ENCODE peak calls at places on chromosomes 3 and 15, in nine cellular contexts. One of them, this sample, is unnamed.

GRCh38 chr15:27095809-27096580 is 125.0 kb downstream of the GABRG3 start:
- DNase-seq in choroid plexus epithelial cell: no peak
- DNase-seq in stimulated activated CD4-positive, alpha-beta T cell treated with anti-CD3 and anti-CD28 coated beads, Interleukin-12 subunit alpha, Interleukin-12 subunit beta, amount 100 ng/mL, for 48 hours: no peak
- DNase-seq in endothelial cell: no peak
- DNase-seq in ACHN: no peak
- DNase-seq in GF-D8: no peak
- DNase-seq in psoas muscle: no peak
- DNase-seq in T-helper 1 cell: no peak
- DNase-seq in AG10803: peak; percentile 34
- DNase-seq in this sample: peak; percentile 38

GRCh38 chr15:87874896-87875661 is 381.5 kb downstream of the NTRK3 start:
- DNase-seq in choroid plexus epithelial cell: peak; percentile 16
- DNase-seq in stimulated activated CD4-positive, alpha-beta T cell treated with anti-CD3 and anti-CD28 coated beads, Interleukin-12 subunit alpha, Interleukin-12 subunit beta, amount 100 ng/mL, for 48 hours: no peak
- DNase-seq in endothelial cell: peak; percentile 7
- DNase-seq in ACHN: no peak
- DNase-seq in GF-D8: no peak
- DNase-seq in psoas muscle: no peak
- DNase-seq in T-helper 1 cell: no peak
- DNase-seq in AG10803: peak; percentile 88
- DNase-seq in this sample: no peak

GRCh38 chr15:101133751-101134261 is 118.0 kb downstream of the CHSY1 start:
- DNase-seq in choroid plexus epithelial cell: no peak
- DNase-seq in stimulated activated CD4-positive, alpha-beta T cell treated with anti-CD3 and anti-CD28 coated beads, Interleukin-12 subunit alpha, Interleukin-12 subunit beta, amount 100 ng/mL, for 48 hours: no peak
- DNase-seq in endothelial cell: no peak
- DNase-seq in ACHN: no peak
- DNase-seq in GF-D8: no peak
- DNase-seq in psoas muscle: no peak
- DNase-seq in T-helper 1 cell: no peak
- DNase-seq in AG10803: no peak
- DNase-seq in this sample: no peak

GRCh38 chr3:100401674-100402036 is 316 bp downstream of the LNP1 start:
- DNase-seq in choroid plexus epithelial cell: peak; percentile 61
- DNase-seq in stimulated activated CD4-positive, alpha-beta T cell treated with anti-CD3 and anti-CD28 coated beads, Interleukin-12 subunit alpha, Interleukin-12 subunit beta, amount 100 ng/mL, for 48 hours: peak; percentile 36
- DNase-seq in endothelial cell: peak; percentile 28
- DNase-seq in ACHN: peak; percentile 40
- DNase-seq in GF-D8: peak; percentile 44
- DNase-seq in psoas muscle: peak; percentile 22
- DNase-seq in T-helper 1 cell: peak; percentile 27
- DNase-seq in AG10803: peak; percentile 34
- DNase-seq in this sample: peak; percentile 82

GRCh38 chr3:124599779-124600693 is 130.2 kb upstream of the UMPS start:
- DNase-seq in choroid plexus epithelial cell: no peak
- DNase-seq in stimulated activated CD4-positive, alpha-beta T cell treated with anti-CD3 and anti-CD28 coated beads, Interleukin-12 subunit alpha, Interleukin-12 subunit beta, amount 100 ng/mL, for 48 hours: no peak
- DNase-seq in endothelial cell: no peak
- DNase-seq in ACHN: no peak
- DNase-seq in GF-D8: no peak
- DNase-seq in psoas muscle: no peak
- DNase-seq in T-helper 1 cell: no peak
- DNase-seq in AG10803: no peak
- DNase-seq in this sample: peak; percentile 61

GRCh38 chr3:6799264-6799915 is 61.5 kb upstream of the GRM7 start:
- DNase-seq in choroid plexus epithelial cell: peak; percentile 9
- DNase-seq in stimulated activated CD4-positive, alpha-beta T cell treated with anti-CD3 and anti-CD28 coated beads, Interleukin-12 subunit alpha, Interleukin-12 subunit beta, amount 100 ng/mL, for 48 hours: no peak
- DNase-seq in endothelial cell: peak; percentile 41
- DNase-seq in ACHN: peak; percentile 28
- DNase-seq in GF-D8: no peak
- DNase-seq in psoas muscle: no peak
- DNase-seq in T-helper 1 cell: no peak
- DNase-seq in AG10803: peak; percentile 1
- DNase-seq in this sample: peak; percentile 33

GRCh38 chr3:56197259-56197965 is 270.9 kb downstream of the ERC2 start:
- DNase-seq in choroid plexus epithelial cell: peak; percentile 12
- DNase-seq in stimulated activated CD4-positive, alpha-beta T cell treated with anti-CD3 and anti-CD28 coated beads, Interleukin-12 subunit alpha, Interleukin-12 subunit beta, amount 100 ng/mL, for 48 hours: no peak
- DNase-seq in endothelial cell: no peak
- DNase-seq in ACHN: no peak
- DNase-seq in GF-D8: no peak
- DNase-seq in psoas muscle: no peak
- DNase-seq in T-helper 1 cell: no peak
- DNase-seq in AG10803: peak; percentile 44
- DNase-seq in this sample: no peak

GRCh38 chr15:23065836-23066235 is 26.5 kb upstream of the TUBGCP5 start:
- DNase-seq in choroid plexus epithelial cell: no peak
- DNase-seq in stimulated activated CD4-positive, alpha-beta T cell treated with anti-CD3 and anti-CD28 coated beads, Interleukin-12 subunit alpha, Interleukin-12 subunit beta, amount 100 ng/mL, for 48 hours: no peak
- DNase-seq in endothelial cell: no peak
- DNase-seq in ACHN: no peak
- DNase-seq in GF-D8: no peak
- DNase-seq in psoas muscle: no peak
- DNase-seq in T-helper 1 cell: no peak
- DNase-seq in AG10803: no peak
- DNase-seq in this sample: no peak

GRCh38 chr3:48504051-48504946 is at the start of gene SHISA5:
- DNase-seq in choroid plexus epithelial cell: peak; percentile 49
- DNase-seq in stimulated activated CD4-positive, alpha-beta T cell treated with anti-CD3 and anti-CD28 coated beads, Interleukin-12 subunit alpha, Interleukin-12 subunit beta, amount 100 ng/mL, for 48 hours: no peak
- DNase-seq in endothelial cell: peak; percentile 73
- DNase-seq in ACHN: peak; percentile 42
- DNase-seq in GF-D8: no peak
- DNase-seq in psoas muscle: peak; percentile 87
- DNase-seq in T-helper 1 cell: peak; percentile 30
- DNase-seq in AG10803: peak; percentile 69
- DNase-seq in this sample: peak; percentile 52

GRCh38 chr3:7340795-7341194 is 479.9 kb downstream of the GRM7 start:
- DNase-seq in choroid plexus epithelial cell: peak; percentile 18
- DNase-seq in stimulated activated CD4-positive, alpha-beta T cell treated with anti-CD3 and anti-CD28 coated beads, Interleukin-12 subunit alpha, Interleukin-12 subunit beta, amount 100 ng/mL, for 48 hours: no peak
- DNase-seq in endothelial cell: no peak
- DNase-seq in ACHN: no peak
- DNase-seq in GF-D8: no peak
- DNase-seq in psoas muscle: no peak
- DNase-seq in T-helper 1 cell: no peak
- DNase-seq in AG10803: no peak
- DNase-seq in this sample: no peak

GRCh38 chr15:94229591-94230365 is 1.6 kb upstream of the MCTP2 start:
- DNase-seq in choroid plexus epithelial cell: no peak
- DNase-seq in stimulated activated CD4-positive, alpha-beta T cell treated with anti-CD3 and anti-CD28 coated beads, Interleukin-12 subunit alpha, Interleukin-12 subunit beta, amount 100 ng/mL, for 48 hours: peak; percentile 53
- DNase-seq in endothelial cell: no peak
- DNase-seq in ACHN: peak; percentile 19
- DNase-seq in GF-D8: no peak
- DNase-seq in psoas muscle: no peak
- DNase-seq in T-helper 1 cell: peak; percentile 43
- DNase-seq in AG10803: no peak
- DNase-seq in this sample: peak; percentile 35

GRCh38 chr3:117696871-117697270 is 987.3 kb downstream of the TUSC7 start:
- DNase-seq in choroid plexus epithelial cell: no peak
- DNase-seq in stimulated activated CD4-positive, alpha-beta T cell treated with anti-CD3 and anti-CD28 coated beads, Interleukin-12 subunit alpha, Interleukin-12 subunit beta, amount 100 ng/mL, for 48 hours: no peak
- DNase-seq in endothelial cell: no peak
- DNase-seq in ACHN: no peak
- DNase-seq in GF-D8: no peak
- DNase-seq in psoas muscle: no peak
- DNase-seq in T-helper 1 cell: no peak
- DNase-seq in AG10803: no peak
- DNase-seq in this sample: no peak

GRCh38 chr15:36609793-36610192 is 30.4 kb downstream of the CDIN1 start:
- DNase-seq in choroid plexus epithelial cell: no peak
- DNase-seq in stimulated activated CD4-positive, alpha-beta T cell treated with anti-CD3 and anti-CD28 coated beads, Interleukin-12 subunit alpha, Interleukin-12 subunit beta, amount 100 ng/mL, for 48 hours: no peak
- DNase-seq in endothelial cell: no peak
- DNase-seq in ACHN: no peak
- DNase-seq in GF-D8: no peak
- DNase-seq in psoas muscle: no peak
- DNase-seq in T-helper 1 cell: no peak
- DNase-seq in AG10803: no peak
- DNase-seq in this sample: no peak

GRCh38 chr15:70250208-70251201 is 152.8 kb upstream of the TLE3 start:
- DNase-seq in choroid plexus epithelial cell: no peak
- DNase-seq in stimulated activated CD4-positive, alpha-beta T cell treated with anti-CD3 and anti-CD28 coated beads, Interleukin-12 subunit alpha, Interleukin-12 subunit beta, amount 100 ng/mL, for 48 hours: no peak
- DNase-seq in endothelial cell: no peak
- DNase-seq in ACHN: no peak
- DNase-seq in GF-D8: no peak
- DNase-seq in psoas muscle: no peak
- DNase-seq in T-helper 1 cell: no peak
- DNase-seq in AG10803: no peak
- DNase-seq in this sample: no peak